ENCODE peak calls at places on chromosomes 3 and 15, in ten cellular contexts. U, E, B, N, T, A, C, W, H and J are unnamed samples. For H3K4me1, the result is how much of the 10 kb centered on the place peaks cover.

GRCh38 chr3:124217542-124217941 is 225.6 kb upstream of the ROPN1 start:
- DNase-seq in B (peak), N (peak), W (peak), C (peak), U (no peak), H (peak), T (peak), A (peak), E (peak), J (no peak)

GRCh38 chr3:45333549-45333948 is 54.8 kb upstream of the LARS2 start:
- DNase-seq in E (no peak), T (no peak), H (peak), C (no peak), U (no peak), B (no peak), W (no peak), N (no peak), A (no peak), J (no peak)

GRCh38 chr3:56826831-56827722 is 25.3 kb upstream of the ARHGEF3 start:
- DNase-seq in B (no peak), U (no peak), C (no peak), A (peak), W (peak), H (no peak), E (no peak), T (no peak), N (no peak), J (no peak)

GRCh38 chr3:23396746-23397145 is 193.6 kb downstream of the UBE2E2 start:
- DNase-seq in A (no peak), H (no peak), U (no peak), E (no peak), N (no peak), W (peak), B (no peak), C (no peak), T (no peak), J (no peak)

GRCh38 chr3:56683122-56683817 is at the start of gene TASOR:
- DNase-seq in T (peak), W (peak), B (peak), U (peak), A (peak), C (peak), N (peak), H (peak), E (peak), J (peak)

GRCh38 chr3:38644662-38645053 is 4.8 kb downstream of the SCN5A start:
- DNase-seq in W (no peak), C (no peak), H (peak), A (no peak), T (no peak), B (no peak), E (no peak), U (no peak), N (no peak), J (no peak)

GRCh38 chr3:53161820-53162671 is 1.0 kb downstream of the PRKCD start:
- DNase-seq in A (no peak), T (peak), E (no peak), U (no peak), C (peak), W (peak), H (peak), B (peak), N (no peak), J (peak)

GRCh38 chr3:82814660-82815059 is 1053.2 kb upstream of the GBE1 start:
- DNase-seq in B (no peak), H (no peak), E (no peak), T (no peak), W (no peak), C (no peak), A (no peak), N (no peak), U (no peak), J (no peak)

GRCh38 chr3:46663611-46664135 is 29.8 kb downstream of the ALS2CL start:
- DNase-seq in A (peak), E (peak), N (no peak), W (no peak), H (peak), B (no peak), U (peak), C (peak), T (peak), J (no peak)
- H3K27ac ChIP-seq in A (no peak), E (no peak), N (no peak), W (no peak), H (no peak), B (no peak), U (no peak), C (no peak), T (no peak), J (no peak)

DNA sequence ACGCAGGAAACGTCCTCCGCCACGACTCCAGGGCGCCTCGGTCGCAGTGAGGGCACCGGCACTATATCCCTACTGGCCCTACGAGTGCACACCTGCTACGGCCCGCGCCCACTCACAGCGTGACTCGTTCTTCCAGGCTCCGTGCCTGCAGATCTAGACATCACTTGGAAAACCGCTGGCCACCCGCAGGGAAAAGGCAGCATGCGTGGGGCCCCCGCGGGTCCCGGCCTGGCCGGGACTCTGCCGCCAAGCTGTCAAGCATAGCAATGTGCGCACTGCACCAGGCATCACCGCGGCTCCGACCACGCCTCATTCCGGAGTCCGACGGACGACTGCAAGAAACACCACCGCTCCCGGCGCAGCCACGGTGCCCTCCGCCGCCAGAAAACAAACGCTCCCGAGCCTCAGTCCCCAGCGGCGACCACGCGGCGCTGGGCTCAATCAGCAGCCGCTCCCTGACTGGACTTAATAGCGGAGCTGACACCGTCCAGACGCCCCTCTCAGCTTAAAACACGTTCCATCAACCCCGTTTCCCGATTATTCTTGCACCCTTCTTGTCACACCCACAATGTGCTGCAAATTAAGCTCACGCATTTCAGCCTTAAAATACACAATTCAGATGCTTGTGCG is 984 bp downstream of the CYFIP1 start:
- DNase-seq in U (peak), T (peak), C (peak), E (peak), B (peak), A (peak), W (peak), N (peak), H (peak), J (peak)
- TF ChIP-seq CTCF in U (no peak), T (no peak), C (no peak), E (no peak), B (no peak), A (no peak), W (no peak), N (no peak), H (no peak), J (no peak)

GRCh38 chr3:182392182-182392917 is 401.0 kb upstream of the ATP11B start:
- DNase-seq in T (no peak), B (no peak), H (no peak), N (no peak), E (no peak), C (peak), U (no peak), A (no peak), W (no peak), J (no peak)

GRCh38 chr3:182389041-182389815 is 404.1 kb upstream of the ATP11B start:
- DNase-seq in A (no peak), T (no peak), W (peak), B (no peak), N (no peak), H (no peak), U (no peak), E (peak), C (no peak), J (no peak)

GRCh38 chr3:182393830-182394367 is 399.4 kb upstream of the ATP11B start:
- DNase-seq in N (no peak), H (no peak), B (no peak), E (no peak), W (no peak), U (no peak), C (no peak), T (no peak), A (no peak), J (no peak)

GRCh38 chr3:182397164-182397563 is 396.1 kb upstream of the ATP11B start:
- DNase-seq in T (no peak), U (no peak), N (no peak), C (no peak), H (no peak), W (no peak), E (no peak), A (no peak), B (no peak), J (no peak)

GRCh38 chr3:182393151-182393550 is 400.2 kb upstream of the ATP11B start:
- DNase-seq in B (no peak), U (no peak), E (no peak), W (no peak), A (no peak), N (no peak), H (no peak), T (no peak), C (no peak), J (no peak)
- H3K4me1 ChIP-seq in B (under half), U (under half), E (under half), W (under half), A (under half), N (under half), H (under half), T (under half), C (under half), J (under half)

GRCh38 chr15:96181873-96182301 is 148.6 kb upstream of the NR2F2 start:
- DNase-seq in B (no peak), W (peak), N (peak), A (peak), U (peak), H (no peak), T (no peak), C (no peak), E (no peak), J (no peak)
- H3K27ac ChIP-seq in B (peak), W (no peak), N (no peak), A (peak), U (no peak), H (no peak), T (no peak), C (no peak), E (peak), J (no peak)

DNA sequence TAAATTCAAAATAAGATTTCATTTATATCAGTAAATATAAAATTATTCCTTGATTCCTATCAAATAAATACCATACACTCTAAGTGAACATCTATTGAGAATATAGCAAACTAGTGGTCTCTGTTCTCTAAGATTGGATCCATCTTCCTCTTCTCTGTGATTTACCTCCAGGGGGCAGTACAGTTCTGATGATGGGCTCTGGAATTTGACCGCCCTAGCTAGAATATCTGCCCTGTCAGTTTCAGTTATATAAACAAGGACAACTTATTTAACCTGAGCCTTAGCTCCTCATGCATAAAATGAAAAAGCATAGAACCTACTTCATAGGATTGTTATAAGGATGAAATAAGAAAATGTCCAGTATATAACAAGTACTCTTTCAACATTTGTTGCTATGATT is 171.1 kb upstream of the CCDC54 start:
- DNase-seq in H (peak), W (peak), T (peak), A (peak), N (peak), B (peak), C (peak), E (no peak), U (no peak), J (no peak)
- TF ChIP-seq CTCF in H (peak), W (peak), T (peak), A (peak), N (peak), B (peak), C (peak), E (peak), U (peak), J (peak)

DNA sequence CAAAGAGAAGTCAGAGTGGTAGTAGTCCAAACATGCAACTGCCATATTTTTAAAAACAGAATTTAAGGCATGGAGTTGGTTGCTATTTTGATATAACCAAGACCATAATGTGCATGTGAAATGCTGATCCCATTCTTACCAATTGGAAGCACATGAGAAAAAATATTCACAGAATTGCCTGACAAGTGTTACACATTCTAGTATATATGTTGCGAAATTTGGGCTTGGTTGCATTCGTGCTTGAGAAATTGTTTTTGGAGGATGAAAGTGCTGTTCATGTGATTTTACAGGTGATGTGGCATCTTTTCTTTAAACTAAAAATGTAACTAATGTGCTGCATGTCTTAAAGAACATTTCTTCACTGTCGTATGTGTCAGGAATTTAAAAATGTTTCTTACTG is 199.7 kb downstream of the CHL1 start:
- DNase-seq in H (no peak), C (no peak), W (no peak), T (no peak), A (peak), U (no peak), E (no peak), B (no peak), N (no peak), J (no peak)
- H3K4me1 ChIP-seq in H (under half), C (under half), W (under half), T (under half), A (under half), U (under half), E (under half), B (under half), N (under half), J (under half)

DNA sequence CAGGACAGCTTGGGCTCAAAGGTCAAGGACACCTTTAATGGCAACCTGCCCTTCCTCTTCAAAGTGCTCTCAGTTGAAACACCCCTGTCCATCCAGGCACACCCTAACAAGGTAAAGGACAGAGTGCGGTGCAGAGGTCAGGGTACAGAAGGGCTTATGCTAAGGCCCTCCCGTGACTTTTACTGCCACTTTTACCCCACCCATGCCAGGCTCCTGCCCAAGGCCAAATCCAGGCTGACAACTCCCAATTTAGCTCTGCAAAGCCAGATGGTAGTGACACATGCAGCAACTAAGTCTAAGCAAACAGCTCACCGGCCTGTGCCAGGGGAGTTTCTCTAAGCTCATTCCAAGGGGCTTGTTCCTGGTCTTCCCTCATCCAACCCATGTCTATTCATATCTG is 1.6 kb downstream of the MPI start:
- DNase-seq in C (no peak), E (peak), W (no peak), N (no peak), A (no peak), U (no peak), H (no peak), T (no peak), B (no peak), J (peak)
- H3K27ac ChIP-seq in C (no peak), E (no peak), W (no peak), N (no peak), A (no peak), U (peak), H (no peak), T (no peak), B (no peak), J (peak)